ENCODE peak calls at places on chromosomes 6 and 20, in eight cellular contexts. S, I, N, W, Y, X, D and C are unnamed samples.

GRCh38 chr6:149443411-149444181 is 41.2 kb downstream of the ZC3H12D start:
- DNase-seq in N (peak; percentile 41), X (no peak), I (no peak), Y (no peak), W (no peak), S (peak; percentile 21), D (no peak), C (no peak)

GRCh38 chr20:51700809-51701285 is 67.3 kb downstream of the ATP9A start:
- DNase-seq in W (no peak), Y (no peak), N (no peak), I (peak; percentile 59), S (no peak), X (no peak), D (peak; percentile 52), C (peak; percentile 79)

GRCh38 chr20:24936526-24937407 is 12.3 kb upstream of the CST7 start:
- DNase-seq in D (no peak), S (no peak), I (no peak), N (no peak), Y (no peak), X (no peak), W (no peak), C (no peak)

GRCh38 chr6:3041606-3042005 is 26.7 kb upstream of the RIPK1 start:
- DNase-seq in X (no peak), S (no peak), N (no peak), D (no peak), Y (no peak), W (no peak), I (no peak), C (no peak)

GRCh38 chr20:63456429-63457284 is 15.8 kb downstream of the KCNQ2 start:
- DNase-seq in D (no peak), Y (no peak), I (no peak), N (no peak), S (no peak), X (no peak), W (no peak), C (no peak)

GRCh38 chr20:49452011-49452482 is 30.4 kb downstream of the KCNB1 start:
- DNase-seq in Y (no peak), N (no peak), W (no peak), S (peak; percentile 35), I (no peak), X (no peak), D (no peak), C (peak; percentile 42)

GRCh38 chr20:6718660-6719059 is 48.8 kb upstream of the BMP2 start:
- DNase-seq in I (no peak), X (no peak), D (peak; percentile 33), N (no peak), W (no peak), S (no peak), Y (no peak), C (peak; percentile 88)

GRCh38 chr6:16333580-16333979 is 95.2 kb downstream of the GMPR start:
- DNase-seq in I (no peak), D (peak; percentile 68), Y (no peak), S (no peak), X (no peak), W (no peak), N (no peak), C (peak; percentile 66)

GRCh38 chr6:56755040-56755439 is 112.4 kb upstream of the DST start:
- DNase-seq in Y (no peak), X (no peak), S (no peak), D (no peak), W (no peak), I (no peak), N (no peak), C (no peak)

GRCh38 chr6:159313023-159313422 is 143.8 kb downstream of the FNDC1 start:
- DNase-seq in W (no peak), I (no peak), X (no peak), D (no peak), Y (no peak), N (no peak), S (no peak), C (no peak)

GRCh38 chr6:7664003-7664402 is 61.9 kb upstream of the BMP6 start:
- DNase-seq in W (no peak), I (no peak), X (no peak), D (no peak), Y (no peak), S (no peak), N (no peak), C (no peak)

GRCh38 chr20:17916365-17916996 is 52.1 kb downstream of the SNX5 start:
- DNase-seq in D (no peak), Y (no peak), S (no peak), N (no peak), I (no peak), X (no peak), W (no peak), C (no peak)

GRCh38 chr6:30814137-30815084 is 69.9 kb upstream of the DDR1 start:
- DNase-seq in I (no peak), D (peak; percentile 70), X (no peak), W (no peak), S (no peak), Y (peak; percentile 62), N (peak; percentile 59), C (peak; percentile 77)

GRCh38 chr6:2876210-2877056 is 26.7 kb downstream of the SERPINB9 start:
- DNase-seq in Y (peak; percentile 35), S (peak; percentile 36), X (no peak), N (no peak), I (no peak), D (peak; percentile 70), W (peak; percentile 49), C (peak; percentile 91)

GRCh38 chr6:55141611-55142010 is 32.7 kb upstream of the HCRTR2 start:
- DNase-seq in S (no peak), Y (no peak), W (no peak), I (no peak), D (no peak), N (no peak), X (no peak), C (no peak)

GRCh38 chr20:14879020-14879697 is 541.7 kb upstream of the FLRT3 start:
- DNase-seq in S (no peak), D (no peak), X (no peak), Y (no peak), I (no peak), N (peak; percentile 42), W (peak; percentile 45), C (peak; percentile 95)

GRCh38 chr6:167795874-167796667 is 30.6 kb upstream of the AFDN start:
- DNase-seq in N (no peak), Y (no peak), X (no peak), D (no peak), W (no peak), I (no peak), S (peak; percentile 34), C (no peak)